ENCODE peak calls at places on chromosome 1, in four cellular contexts. O is K562; Q is stimulated activated naive CD8-positive, alpha-beta T cell treated with anti-CD3 and anti-CD28 coated beads, Interleukin-15, amount 100 ng/mL, for 72 hours; L is psoas muscle. B is an unnamed sample.

GRCh38 chr1:15722836-15723542 is 13.1 kb upstream of the SLC25A34 start:
- ATAC-seq in O (no peak), Q (no peak), L (no peak), B (no peak)

GRCh38 chr1:101228424-101229134 is 8.2 kb upstream of the S1PR1 start:
- ATAC-seq in O (no peak), Q (peak; percentile 49), L (no peak), B (peak; percentile 73)

GRCh38 chr1:192022839-192023238 is 135.4 kb upstream of the RGS18 start:
- ATAC-seq in O (no peak), Q (no peak), L (no peak), B (no peak)

GRCh38 chr1:106995970-106996369 is 60.5 kb upstream of the PRMT6 start:
- ATAC-seq in O (no peak), Q (peak; percentile 46), L (no peak), B (no peak)

GRCh38 chr1:246724725-246725095 is 501 bp downstream of the SCCPDH start:
- ATAC-seq in O (peak; percentile 77), Q (peak; percentile 0), L (peak; percentile 40), B (no peak)

GRCh38 chr1:95080446-95080845 is 7.7 kb upstream of the ALG14 start:
- ATAC-seq in O (no peak), Q (no peak), L (no peak), B (no peak)

GRCh38 chr1:180643693-180644092 is 11.9 kb downstream of the XPR1 start:
- ATAC-seq in O (no peak), Q (no peak), L (peak; percentile 59), B (no peak)

GRCh38 chr1:16631248-16632043 is 18.1 kb upstream of the NBPF1 start:
- ATAC-seq in O (no peak), Q (peak; percentile 20), L (no peak), B (no peak)

GRCh38 chr1:184945034-184945433 is 29.3 kb downstream of the NIBAN1 start:
- ATAC-seq in O (no peak), Q (peak; percentile 72), L (no peak), B (peak; percentile 65)

GRCh38 chr1:53733975-53734649 is 4.9 kb downstream of the GLIS1 start:
- ATAC-seq in O (no peak), Q (no peak), L (no peak), B (no peak)

B was measured in activated T-helper 17 cell treated with anti-CD3 and anti-CD28 coated beads, Interleukin-2, amount 50 U/mL, for 72 hours.